ENCODE peak calls at places on chromosomes 13 and 19, in six cellular contexts. Q is fibroblast of lung, T is astrocyte, Y is IMR-90, U is endodermal cell, G is neural progenitor cell. W is an unnamed sample. For H3K36me3, the result is how much of the 10 kb centered on the place peaks cover.

GRCh38 chr13:50448535-50448981 is 394.9 kb downstream of the DLEU7 start:
- DNase-seq in U (no peak), Y (no peak), G (no peak), T (no peak), Q (no peak), W (no peak)

GRCh38 chr19:2345794-2346663 is 14.0 kb upstream of the TMPRSS9 start:
- DNase-seq in Q (peak), U (no peak), Y (no peak), G (no peak), T (no peak), W (peak)

GRCh38 chr13:32984857-32985626 is 31.2 kb upstream of the KL start:
- DNase-seq in Q (no peak), Y (peak), G (no peak), T (peak), U (no peak), W (no peak)

GRCh38 chr19:14363203-14364097 is 17.8 kb upstream of the ADGRE5 start:
- DNase-seq in U (peak), G (peak), Q (peak), T (peak), Y (peak), W (peak)

GRCh38 chr19:1063909-1064660 is 2.9 kb upstream of the ARHGAP45 start:
- DNase-seq in Y (no peak), U (peak), Q (no peak), G (no peak), T (no peak), W (peak)

GRCh38 chr13:113045214-113046007 is 60.2 kb upstream of the F7 start:
- DNase-seq in Q (no peak), U (no peak), Y (no peak), G (no peak), T (no peak), W (peak)

GRCh38 chr19:1251503-1252220 is 3.3 kb downstream of the MIDN start:
- DNase-seq in Q (no peak), U (peak), G (peak), T (no peak), Y (no peak), W (peak)

GRCh38 chr13:36807616-36808015 is 11.4 kb upstream of the RFXAP start:
- DNase-seq in T (no peak), G (no peak), Q (no peak), U (no peak), Y (no peak), W (no peak)

GRCh38 chr13:43333176-43333575 is 309.8 kb downstream of the DNAJC15 start:
- DNase-seq in U (no peak), T (no peak), G (no peak), Y (no peak), Q (no peak), W (no peak)

GRCh38 chr13:21672811-21673591 is 2.1 kb downstream of the FGF9 start:
- DNase-seq in Y (no peak), U (no peak), T (no peak), G (peak), Q (no peak), W (peak)

GRCh38 chr19:4673726-4674125 is 3.6 kb upstream of the MYDGF start:
- DNase-seq in G (no peak), Y (no peak), Q (no peak), U (no peak), T (no peak), W (no peak)

GRCh38 chr19:31013391-31013975 is 335.8 kb downstream of the TSHZ3 start:
- DNase-seq in U (no peak), G (no peak), Q (no peak), T (no peak), Y (no peak), W (no peak)

GRCh38 chr13:38381840-38382239 is 32.2 kb downstream of the UFM1 start:
- DNase-seq in Q (peak), T (no peak), Y (no peak), U (no peak), G (no peak), W (no peak)

GRCh38 chr13:113452942-113453901 is at the start of gene ADPRHL1:
- DNase-seq in G (no peak), T (no peak), U (no peak), Q (no peak), Y (no peak), W (peak)

GRCh38 chr13:113592571-113592970 is 8.0 kb downstream of the TFDP1 start:
- DNase-seq in G (no peak), T (no peak), U (peak), Q (no peak), Y (no peak), W (peak)

GRCh38 chr13:109783815-109784589 is 2.4 kb downstream of the IRS2 start:
- DNase-seq in Q (no peak), U (peak), G (no peak), T (no peak), Y (no peak), W (peak)

GRCh38 chr19:29277107-29277506 is 64.2 kb upstream of the UQCRFS1 start:
- DNase-seq in Y (no peak), Q (no peak), U (peak), G (peak), T (no peak), W (no peak)

GRCh38 chr13:26952551-26953138 is 192.1 kb upstream of the GPR12 start:
- DNase-seq in U (no peak), G (no peak), T (no peak), Y (no peak), Q (no peak), W (no peak)

GRCh38 chr19:5977222-5977784 is 637 bp downstream of the RANBP3 start:
- DNase-seq in Q (no peak), Y (no peak), U (no peak), G (no peak), T (no peak), W (no peak)

GRCh38 chr19:28981994-28982393 is 231.0 kb downstream of the UQCRFS1 start:
- DNase-seq in G (no peak), U (no peak), Q (no peak), T (no peak), Y (no peak), W (no peak)

GRCh38 chr13:32098275-32098674 is 66.7 kb downstream of the FRY start:
- DNase-seq in Y (no peak), G (no peak), U (no peak), T (no peak), Q (no peak), W (no peak)

GRCh38 chr19:55642153-55643002 is 1.1 kb upstream of the ZNF581 start:
- DNase-seq in G (peak), T (no peak), U (peak), Y (no peak), Q (peak), W (peak)

GRCh38 chr19:35592226-35592625 is 6.3 kb downstream of the PMIS2 start:
- DNase-seq in G (peak), U (peak), Y (peak), T (peak), Q (peak), W (no peak)

GRCh38 chr19:32238076-32238475 is 107.3 kb upstream of the ZNF507 start:
- DNase-seq in Q (no peak), G (no peak), U (no peak), T (no peak), Y (no peak), W (no peak)

GRCh38 chr13:112842343-112842856 is 126.6 kb upstream of the MCF2L start:
- DNase-seq in T (peak), U (peak), Q (no peak), G (peak), Y (no peak), W (no peak)

GRCh38 chr13:99289674-99290337 is 17.4 kb downstream of the GPR183 start:
- DNase-seq in G (no peak), U (no peak), Q (no peak), T (no peak), Y (no peak), W (no peak)

GRCh38 chr19:33771308-33772101 is 25.2 kb upstream of the KCTD15 start:
- DNase-seq in U (peak), T (no peak), Y (peak), G (peak), Q (peak), W (peak)

GRCh38 chr13:47112205-47112896 is 215.5 kb upstream of the HTR2A start:
- DNase-seq in U (peak), T (no peak), G (peak), Y (no peak), Q (no peak), W (no peak)

GRCh38 chr19:10086904-10087256 is 763 bp downstream of the SHFL start:
- DNase-seq in Y (no peak), T (no peak), U (no peak), Q (no peak), G (peak), W (no peak)

GRCh38 chr13:20353973-20354372 is 121.9 kb upstream of the GJB6 start:
- DNase-seq in G (no peak), Y (peak), U (no peak), Q (peak), T (peak), W (no peak)

GRCh38 chr13:37175996-37176395 is 70.5 kb upstream of the CSNK1A1L start:
- DNase-seq in U (no peak), G (no peak), T (peak), Y (peak), Q (peak), W (no peak)

GRCh38 chr13:73522937-73523336 is 464.1 kb downstream of the KLF5 start:
- DNase-seq in G (no peak), Q (no peak), T (no peak), U (peak), Y (no peak), W (no peak)

GRCh38 chr13:22041741-22042140 is 370.9 kb downstream of the FGF9 start:
- DNase-seq in T (no peak), Q (no peak), G (no peak), Y (no peak), U (peak), W (no peak)

GRCh38 chr19:2426661-2427322 is 594 bp downstream of the TIMM13 start:
- DNase-seq in U (peak), Q (peak), Y (peak), T (no peak), G (peak), W (peak)

GRCh38 chr19:13149628-13150186 is 468 bp downstream of the STX10 start:
- DNase-seq in Q (peak), T (peak), Y (no peak), G (peak), U (peak), W (peak)

GRCh38 chr13:73482556-73482955 is 423.8 kb downstream of the KLF5 start:
- DNase-seq in T (no peak), Y (no peak), U (no peak), Q (no peak), G (no peak), W (no peak)

GRCh38 chr13:102039264-102039663 is 362.6 kb downstream of the FGF14 start:
- DNase-seq in G (no peak), U (no peak), Q (no peak), Y (no peak), T (no peak), W (no peak)

GRCh38 chr19:21434516-21434915 is 37.6 kb downstream of the ZNF493 start:
- DNase-seq in Y (no peak), G (no peak), U (no peak), Q (no peak), T (no peak), W (no peak)

GRCh38 chr19:1855040-1855827 is 7.0 kb upstream of the REXO1 start:
- DNase-seq in Y (peak), U (peak), Q (peak), G (peak), T (peak), W (peak)

GRCh38 chr19:46856062-46857022 is 4.5 kb upstream of the ARHGAP35 start:
- DNase-seq in Q (peak), T (peak), G (peak), Y (peak), U (peak), W (peak)
- H3K9ac ChIP-seq in Q (peak), T (peak), G (no peak), Y (peak), U (no peak), W (no peak)

GRCh38 chr13:76387561-76387960 is 498.6 kb downstream of the KCTD12 start:
- DNase-seq in Y (no peak), U (no peak), T (no peak), Q (no peak), G (no peak), W (no peak)

GRCh38 chr13:76383671-76384461 is 502.3 kb downstream of the KCTD12 start:
- DNase-seq in U (no peak), Q (peak), Y (peak), G (no peak), T (peak), W (no peak)

GRCh38 chr13:76385606-76386005 is 500.6 kb downstream of the KCTD12 start:
- DNase-seq in T (no peak), Y (no peak), Q (peak), G (no peak), U (no peak), W (no peak)

GRCh38 chr13:76386316-76386715 is 499.9 kb downstream of the KCTD12 start:
- DNase-seq in G (no peak), Y (no peak), Q (no peak), T (no peak), U (no peak), W (no peak)

GRCh38 chr13:76389321-76389720 is 496.9 kb downstream of the KCTD12 start:
- DNase-seq in T (no peak), U (no peak), G (no peak), Q (no peak), Y (no peak), W (no peak)
- H3K27ac ChIP-seq in T (no peak), U (no peak), G (no peak), Q (no peak), Y (no peak), W (no peak)

GRCh38 chr19:38678891-38679494 is 31.5 kb downstream of the ACTN4 start:
- DNase-seq in G (no peak), Y (no peak), Q (no peak), T (no peak), U (no peak), W (peak)

GRCh38 chr19:38682195-38682867 is 34.9 kb downstream of the ACTN4 start:
- DNase-seq in U (no peak), Q (no peak), G (no peak), T (no peak), Y (no peak), W (no peak)

GRCh38 chr19:38678217-38678890 is 30.9 kb downstream of the ACTN4 start:
- DNase-seq in G (no peak), Y (no peak), Q (no peak), T (no peak), U (no peak), W (peak)

GRCh38 chr19:38676878-38677646 is 29.6 kb downstream of the ACTN4 start:
- DNase-seq in U (no peak), Y (no peak), G (no peak), Q (no peak), T (no peak), W (peak)

DNA sequence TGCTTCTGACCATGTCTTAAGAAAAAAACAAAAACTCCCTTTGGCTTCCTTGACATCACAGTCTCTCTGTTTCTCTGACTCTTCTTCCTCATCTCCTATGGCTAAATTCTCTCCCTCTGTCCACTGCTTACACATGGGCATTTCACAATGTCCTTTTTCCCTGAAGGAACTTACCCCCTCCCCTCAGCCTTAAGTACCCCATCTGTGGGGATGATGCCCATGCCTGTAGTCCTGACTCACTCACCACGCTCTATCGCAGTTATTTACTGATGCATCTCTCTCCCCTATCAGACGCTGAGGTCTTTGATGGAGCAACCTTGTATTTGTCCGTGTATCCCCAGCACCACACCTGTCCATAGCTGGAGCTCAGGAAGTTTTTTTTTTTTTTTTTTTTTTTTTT is 32.4 kb downstream of the ACTN4 start:
- DNase-seq in G (no peak), Q (peak), T (peak), Y (peak), U (no peak), W (no peak)
- H3K36me3 ChIP-seq in G (under half), Q (under half), T (under half), Y (under half), U (half or more), W (under half)

DNA sequence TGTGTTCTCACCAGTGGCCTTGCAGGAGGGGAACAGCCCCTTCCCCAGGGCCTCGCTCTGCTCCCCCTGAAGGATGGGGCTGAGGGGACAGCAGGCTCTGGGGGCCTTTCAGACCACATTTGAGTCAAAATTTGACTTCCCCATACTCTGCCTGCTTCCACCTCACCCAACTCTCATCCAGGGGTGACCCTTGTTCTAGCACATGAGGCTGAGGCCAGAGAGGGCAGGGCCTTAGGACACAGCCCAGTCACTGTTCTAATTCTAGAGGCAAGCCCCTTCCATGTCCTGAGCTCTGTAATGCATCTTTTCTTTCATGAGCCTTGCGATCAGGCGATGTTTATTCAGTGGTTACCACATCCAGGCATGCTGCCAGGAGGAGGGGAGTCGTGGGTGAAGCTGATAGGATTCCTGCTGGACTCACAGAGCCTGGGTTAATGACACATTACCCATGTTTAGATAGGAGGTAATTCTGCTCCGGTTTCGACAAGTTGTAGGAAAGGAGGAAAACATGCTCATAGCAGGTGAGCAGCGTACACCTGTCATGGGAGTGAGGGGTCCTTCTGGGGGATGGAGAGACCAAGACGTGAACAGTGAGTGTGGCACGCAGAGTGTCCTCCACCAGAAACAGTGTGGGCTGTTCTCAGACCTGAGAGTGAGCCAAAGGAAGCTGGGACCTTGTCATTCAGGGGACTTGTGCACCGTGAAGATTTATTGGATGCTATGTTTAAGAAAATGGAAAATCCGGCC is 9.3 kb downstream of the RPS9 start:
- DNase-seq in T (peak), Q (peak), G (no peak), Y (peak), U (no peak), W (peak)
- H3K9ac ChIP-seq in T (peak), Q (no peak), G (no peak), Y (no peak), U (no peak), W (no peak)

DNA sequence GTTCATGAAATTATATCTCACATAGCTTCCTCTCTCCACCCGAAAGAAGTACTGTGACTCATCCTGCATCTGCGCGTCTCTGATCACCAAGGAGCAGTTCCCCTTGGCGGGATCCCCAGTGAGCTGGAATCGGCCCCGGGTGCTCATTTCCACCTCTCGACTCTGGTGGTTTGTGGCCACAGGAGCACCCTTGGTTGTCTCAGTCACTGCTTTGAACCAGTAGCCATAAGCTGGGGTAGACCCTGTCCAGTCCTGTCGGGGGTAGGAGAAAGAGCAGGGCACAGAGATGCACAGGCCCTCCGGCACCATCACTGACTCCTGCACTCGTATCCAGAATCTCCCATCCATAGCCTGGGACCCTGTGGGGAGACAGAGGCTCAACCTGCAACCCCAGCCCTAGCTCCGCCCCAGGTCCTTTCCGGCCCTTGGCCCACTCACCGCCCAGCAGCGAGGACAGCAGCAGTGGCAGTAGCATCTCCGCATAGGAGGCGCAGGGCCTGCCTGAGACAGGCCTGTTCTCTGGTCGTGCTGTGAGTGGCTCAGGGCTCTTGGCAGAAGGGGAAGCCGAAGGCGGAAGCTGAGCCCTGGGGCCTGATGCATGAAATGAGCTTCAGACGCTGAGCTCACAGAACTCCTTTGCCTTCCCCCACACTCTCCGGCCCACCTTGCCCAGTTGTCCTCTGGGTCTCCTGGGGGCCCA is at the start of gene SIGLEC10:
- DNase-seq in Y (no peak), T (no peak), Q (no peak), G (no peak), U (peak), W (peak)
- H3K27ac ChIP-seq in Y (no peak), T (no peak), Q (no peak), G (no peak), U (no peak), W (no peak)

GRCh38 chr19:41344162-41344561 is 9.6 kb downstream of the TGFB1 start:
- DNase-seq in Q (no peak), U (no peak), T (no peak), G (no peak), Y (no peak), W (no peak)

GRCh38 chr19:41341669-41342490 is 11.8 kb downstream of the TGFB1 start:
- DNase-seq in Q (no peak), Y (no peak), T (no peak), U (peak), G (no peak), W (no peak)

GRCh38 chr19:41334793-41335192 is 18.9 kb downstream of the TGFB1 start:
- DNase-seq in Q (no peak), Y (no peak), G (no peak), T (no peak), U (no peak), W (no peak)

GRCh38 chr19:41335467-41335866 is 18.3 kb downstream of the TGFB1 start:
- DNase-seq in U (no peak), Y (no peak), T (no peak), G (no peak), Q (no peak), W (no peak)

GRCh38 chr19:41339936-41340335 is 13.8 kb downstream of the TGFB1 start:
- DNase-seq in U (no peak), G (no peak), T (peak), Q (no peak), Y (peak), W (no peak)
- H3K36me3 ChIP-seq in U (half or more), G (under half), T (under half), Q (under half), Y (half or more), W (under half)

W was measured in kidney.